ENCODE peak calls at places on chromosomes 3 and 15, in ten cellular contexts. Y is choroid plexus epithelial cell; A is H7; Q is NCI-H1092 treated with DMSO at 0.1 percent for 48 hours; O is K562; C is neural crest cell; R is GM12891; D is stimulated activated CD4-positive, alpha-beta T cell treated with anti-CD3 and anti-CD28 coated beads, Interleukin-2, amount 100 ng/mL, for 48 hours; E is uterus; F is NCI-H1105 treated with DMSO at 0.1 percent for 48 hours. T is an unnamed sample.

GRCh38 chr3:190533511-190534282 is 19.8 kb downstream of the IL1RAP start:
- DNase-seq in Y (peak; percentile 76), A (no peak), Q (no peak), O (no peak), C (no peak), R (no peak), D (no peak), E (peak; percentile 59), F (no peak), T (peak; percentile 97)

GRCh38 chr3:156216852-156217251 is 96.5 kb downstream of the KCNAB1 start:
- DNase-seq in Y (no peak), A (no peak), Q (no peak), O (no peak), C (no peak), R (no peak), D (no peak), E (no peak), F (no peak), T (no peak)

GRCh38 chr3:39136533-39137434 is 16.6 kb downstream of the CSRNP1 start:
- DNase-seq in Y (no peak), A (peak; percentile 47), Q (no peak), O (no peak), C (no peak), R (no peak), D (no peak), E (no peak), F (no peak), T (no peak)

GRCh38 chr3:16665282-16665741 is 60.1 kb upstream of the DAZL start:
- DNase-seq in Y (peak; percentile 51), A (no peak), Q (no peak), O (no peak), C (no peak), R (no peak), D (no peak), E (no peak), F (no peak), T (no peak)

GRCh38 chr15:72784233-72784876 is 797 bp upstream of the ADPGK start:
- DNase-seq in Y (peak; percentile 92), A (no peak), Q (peak; percentile 78), O (peak; percentile 69), C (peak; percentile 60), R (peak; percentile 18), D (peak; percentile 43), E (peak; percentile 62), F (peak; percentile 88), T (peak; percentile 93)

GRCh38 chr3:40120816-40121215 is 188.7 kb upstream of the EIF1B start:
- DNase-seq in Y (peak; percentile 64), A (no peak), Q (peak; percentile 53), O (no peak), C (no peak), R (no peak), D (no peak), E (no peak), F (no peak), T (peak; percentile 45)

GRCh38 chr15:50471072-50471471 is 46.9 kb downstream of the USP8 start:
- DNase-seq in Y (no peak), A (no peak), Q (no peak), O (no peak), C (no peak), R (no peak), D (no peak), E (no peak), F (no peak), T (no peak)

GRCh38 chr3:10173095-10173925 is 8.6 kb downstream of the IRAK2 start:
- DNase-seq in Y (peak; percentile 59), A (no peak), Q (no peak), O (peak; percentile 70), C (no peak), R (no peak), D (no peak), E (no peak), F (no peak), T (no peak)

GRCh38 chr3:173109143-173109542 is 31.9 kb downstream of the SPATA16 start:
- DNase-seq in Y (no peak), A (no peak), Q (no peak), O (no peak), C (peak; percentile 12), R (no peak), D (no peak), E (no peak), F (no peak), T (no peak)

GRCh38 chr3:178971614-178972013 is 100.0 kb downstream of the ZMAT3 start:
- DNase-seq in Y (peak; percentile 29), A (no peak), Q (no peak), O (no peak), C (no peak), R (no peak), D (no peak), E (no peak), F (no peak), T (no peak)

GRCh38 chr15:67072951-67073350 is 7.5 kb downstream of the SMAD3 start:
- DNase-seq in Y (no peak), A (no peak), Q (no peak), O (no peak), C (no peak), R (no peak), D (no peak), E (no peak), F (no peak), T (no peak)

GRCh38 chr3:126267169-126267975 is 87.0 kb upstream of the ALDH1L1 start:
- DNase-seq in Y (peak; percentile 96), A (peak; percentile 90), Q (no peak), O (no peak), C (peak; percentile 61), R (no peak), D (no peak), E (peak; percentile 76), F (no peak), T (peak; percentile 98)

GRCh38 chr3:171967932-171968678 is 71.3 kb upstream of the FNDC3B start:
- DNase-seq in Y (peak; percentile 91), A (no peak), Q (no peak), O (no peak), C (no peak), R (no peak), D (no peak), E (no peak), F (no peak), T (peak; percentile 96)

GRCh38 chr15:78623786-78624497 is 3.1 kb upstream of the CHRNA3 start:
- DNase-seq in Y (no peak), A (no peak), Q (no peak), O (no peak), C (no peak), R (no peak), D (no peak), E (no peak), F (no peak), T (no peak)

GRCh38 chr3:50184242-50184978 is 7.0 kb upstream of the GNAT1 start:
- DNase-seq in Y (no peak), A (no peak), Q (no peak), O (no peak), C (no peak), R (no peak), D (no peak), E (no peak), F (no peak), T (no peak)

GRCh38 chr3:170359178-170359704 is 1.7 kb downstream of the SKIL start:
- DNase-seq in Y (no peak), A (no peak), Q (no peak), O (no peak), C (no peak), R (no peak), D (no peak), E (no peak), F (no peak), T (no peak)

GRCh38 chr3:57808961-57809608 is 53.0 kb downstream of the SLMAP start:
- DNase-seq in Y (no peak), A (peak; percentile 12), Q (no peak), O (no peak), C (no peak), R (no peak), D (no peak), E (no peak), F (no peak), T (no peak)

T was measured in cardiac muscle cell.